ENCODE peak calls at places on chromosomes 16 and 17, in four cellular contexts. J is lower leg skin, C is AG04449, Y is OCI-LY7. F is an unnamed sample.

GRCh38 chr16:75207831-75208230 is 870 bp upstream of the CTRB2 start:
- DNase-seq in C (no peak), Y (no peak), J (no peak), F (no peak)

GRCh38 chr17:22268214-22268911 is 576.0 kb downstream of the KCNJ18 start:
- DNase-seq in J (peak), Y (no peak), C (no peak), F (peak)

GRCh38 chr16:80433617-80434016 is 107.2 kb upstream of the DYNLRB2 start:
- DNase-seq in J (no peak), C (no peak), Y (no peak), F (no peak)

GRCh38 chr17:34519286-34519685 is 60.1 kb upstream of the TMEM132E start:
- DNase-seq in C (no peak), Y (peak), J (no peak), F (no peak)

GRCh38 chr17:6623941-6624340 is 16.6 kb downstream of the KIAA0753 start:
- DNase-seq in J (no peak), C (no peak), Y (no peak), F (no peak)

GRCh38 chr17:57424777-57425188 is 168.5 kb downstream of the MSI2 start:
- DNase-seq in Y (no peak), J (no peak), C (no peak), F (no peak)

GRCh38 chr17:17344507-17345293 is 41.5 kb downstream of the NT5M start:
- DNase-seq in J (peak), C (no peak), Y (no peak), F (peak)

GRCh38 chr16:56941092-56941491 is 9.2 kb downstream of the HERPUD1 start:
- DNase-seq in C (no peak), Y (no peak), J (no peak), F (no peak)

GRCh38 chr16:2895813-2896212 is 12.8 kb downstream of the FLYWCH2 start:
- DNase-seq in C (no peak), J (no peak), Y (no peak), F (no peak)

GRCh38 chr17:60325730-60326524 is 66.0 kb downstream of the USP32 start:
- DNase-seq in Y (no peak), J (no peak), C (no peak), F (no peak)

GRCh38 chr16:47523342-47524006 is 62.3 kb downstream of the PHKB start:
- DNase-seq in C (no peak), Y (peak), J (no peak), F (no peak)

GRCh38 chr16:73043828-73044493 is 4.0 kb downstream of the ZFHX3 start:
- DNase-seq in C (no peak), Y (no peak), J (no peak), F (no peak)

GRCh38 chr17:69326302-69327059 is 452 bp downstream of the ABCA5 start:
- DNase-seq in C (no peak), Y (no peak), J (no peak), F (no peak)

GRCh38 chr17:76166168-76166567 is 25.1 kb upstream of the FOXJ1 start:
- DNase-seq in J (peak), Y (no peak), C (no peak), F (no peak)

GRCh38 chr16:6018848-6019489 is 921.4 kb upstream of the EEF2KMT start:
- DNase-seq in Y (no peak), C (no peak), J (no peak), F (no peak)

GRCh38 chr16:31869511-31870201 is 4.0 kb upstream of the ZNF267 start:
- DNase-seq in Y (peak), C (peak), J (no peak), F (no peak)

GRCh38 chr16:89023151-89023551 is 46.1 kb upstream of the CBFA2T3 start:
- DNase-seq in J (no peak), C (no peak), Y (no peak), F (peak)

GRCh38 chr17:74272731-74273201 is 1.3 kb upstream of the DNAI2 start:
- DNase-seq in C (no peak), Y (no peak), J (no peak), F (no peak)

GRCh38 chr17:58531661-58532554 is 17.5 kb upstream of the MTMR4 start:
- DNase-seq in C (no peak), Y (peak), J (peak), F (no peak)

GRCh38 chr17:72025113-72025512 is 95.7 kb upstream of the SOX9 start:
- DNase-seq in C (no peak), J (no peak), Y (peak), F (no peak)
- TF ChIP-seq CTCF in C (no peak), J (no peak), Y (peak), F (no peak)

GRCh38 chr17:49707246-49707607 is 537 bp downstream of the SLC35B1 start:
- DNase-seq in Y (peak), J (no peak), C (no peak), F (no peak)
- TF ChIP-seq CTCF in Y (peak), J (no peak), C (no peak), F (no peak)

GRCh38 chr16:85432606-85433005 is 180.5 kb upstream of the GSE1 start:
- DNase-seq in C (no peak), Y (no peak), J (no peak), F (no peak)

GRCh38 chr16:85430523-85431381 is 182.4 kb upstream of the GSE1 start:
- DNase-seq in Y (no peak), C (no peak), J (no peak), F (no peak)

GRCh38 chr16:85429776-85430522 is 183.2 kb upstream of the GSE1 start:
- DNase-seq in Y (no peak), J (peak), C (no peak), F (no peak)

GRCh38 chr16:85433477-85433876 is 179.6 kb upstream of the GSE1 start:
- DNase-seq in J (no peak), C (no peak), Y (no peak), F (no peak)

GRCh38 chr16:85431431-85432124 is 181.5 kb upstream of the GSE1 start:
- DNase-seq in J (no peak), C (no peak), Y (no peak), F (no peak)
- TF ChIP-seq CTCF in J (no peak), C (no peak), Y (no peak), F (no peak)

GRCh38 chr17:44222112-44222869 is 2.8 kb upstream of the UBTF start:
- DNase-seq in C (no peak), Y (peak), J (peak), F (peak)
- TF ChIP-seq CTCF in C (peak), Y (peak), J (peak), F (no peak)

GRCh38 chr16:27779719-27780161 is 229.8 kb downstream of the KATNIP start:
- DNase-seq in J (no peak), Y (peak), C (no peak), F (no peak)
- TF ChIP-seq CTCF in J (no peak), Y (peak), C (peak), F (no peak)

F was measured in suprapubic skin.